ENCODE peak calls at places on chromosome 15, in six cellular contexts. N, I, H, U, R and C are unnamed samples.

GRCh38 chr15:81288040-81288439 is 35.9 kb downstream of the STARD5 start:
- DNase-seq in U (no peak), I (no peak), H (no peak), R (no peak), N (no peak), C (no peak)

GRCh38 chr15:74050127-74050526 is 32.2 kb downstream of the GOLGA6A start:
- DNase-seq in I (no peak), U (no peak), R (peak; percentile 60), H (peak; percentile 82), N (no peak), C (no peak)

GRCh38 chr15:36769110-36769509 is 189.7 kb downstream of the CDIN1 start:
- DNase-seq in U (no peak), I (no peak), H (no peak), R (no peak), N (no peak), C (no peak)

GRCh38 chr15:62975515-62975914 is 67.0 kb upstream of the TPM1 start:
- DNase-seq in H (no peak), R (no peak), N (no peak), I (no peak), U (no peak), C (no peak)

GRCh38 chr15:58224068-58224467 is 85.9 kb downstream of the AQP9 start:
- DNase-seq in U (no peak), R (no peak), H (no peak), I (no peak), N (no peak), C (no peak)

GRCh38 chr15:70118599-70118998 is 20.9 kb upstream of the TLE3 start:
- DNase-seq in I (no peak), U (no peak), N (no peak), H (no peak), R (no peak), C (no peak)

GRCh38 chr15:40308844-40309189 is 1.1 kb upstream of the PLCB2 start:
- DNase-seq in U (no peak), N (peak; percentile 33), H (peak; percentile 70), R (no peak), I (no peak), C (no peak)

GRCh38 chr15:70061086-70061370 is 36.7 kb downstream of the TLE3 start:
- DNase-seq in I (no peak), H (no peak), R (peak; percentile 86), U (no peak), N (no peak), C (peak; percentile 59)

GRCh38 chr15:82530606-82531379 is 9.5 kb downstream of the RPS17 start:
- DNase-seq in N (peak; percentile 73), H (peak; percentile 89), R (peak; percentile 88), I (peak; percentile 71), U (peak; percentile 53), C (peak; percentile 83)
- TF ChIP-seq CTCF in N (peak; percentile 87), H (peak; percentile 63), R (peak; percentile 79), I (peak; percentile 83), U (peak; percentile 80), C (peak; percentile 85)

GRCh38 chr15:52292780-52293392 is 2.7 kb downstream of the MYO5C start:
- DNase-seq in I (no peak), H (no peak), R (no peak), N (no peak), U (no peak), C (no peak)

GRCh38 chr15:52290329-52290728 is 5.3 kb downstream of the MYO5C start:
- DNase-seq in I (no peak), N (no peak), U (no peak), R (no peak), H (no peak), C (no peak)

GRCh38 chr15:52290800-52291199 is 4.8 kb downstream of the MYO5C start:
- DNase-seq in H (no peak), N (no peak), R (no peak), I (no peak), U (no peak), C (no peak)

GRCh38 chr15:52289629-52290081 is 5.9 kb downstream of the MYO5C start:
- DNase-seq in H (no peak), N (no peak), U (no peak), I (no peak), R (no peak), C (no peak)

GRCh38 chr15:52291204-52291603 is 4.4 kb downstream of the MYO5C start:
- DNase-seq in U (no peak), I (no peak), N (no peak), H (no peak), R (no peak), C (no peak)
- TF ChIP-seq CTCF in U (no peak), I (no peak), N (no peak), H (no peak), R (no peak), C (no peak)

GRCh38 chr15:57213783-57214366 is 162.4 kb upstream of the CGNL1 start:
- DNase-seq in H (no peak), N (no peak), I (peak; percentile 4), U (peak; percentile 12), R (no peak), C (no peak)
- TF ChIP-seq CTCF in H (peak; percentile 24), N (peak; percentile 42), I (peak; percentile 42), U (peak; percentile 44), R (peak; percentile 56), C (no peak)

GRCh38 chr15:38647683-38648082 is 83.1 kb upstream of the RASGRP1 start:
- DNase-seq in U (no peak), R (no peak), N (no peak), H (no peak), I (no peak), C (no peak)
- TF ChIP-seq CTCF in U (no peak), R (peak; percentile 44), N (no peak), H (no peak), I (no peak), C (peak; percentile 33)

GRCh38 chr15:98776607-98777281 is 128.4 kb downstream of the IGF1R start:
- DNase-seq in N (no peak), U (peak; percentile 34), I (peak; percentile 29), R (no peak), H (peak; percentile 64), C (peak; percentile 68)
- TF ChIP-seq CTCF in N (no peak), U (no peak), I (no peak), R (no peak), H (no peak), C (no peak)

GRCh38 chr15:22880981-22881738 is 42.7 kb downstream of the NIPA2 start:
- DNase-seq in I (no peak), U (no peak), R (no peak), H (no peak), N (no peak), C (no peak)

GRCh38 chr15:22877122-22877521 is 38.7 kb downstream of the NIPA2 start:
- DNase-seq in U (no peak), I (no peak), N (no peak), H (no peak), R (no peak), C (no peak)

GRCh38 chr15:22880068-22880980 is 41.9 kb downstream of the NIPA2 start:
- DNase-seq in U (no peak), I (no peak), H (no peak), R (no peak), N (no peak), C (no peak)

GRCh38 chr15:22877607-22878006 is 39.1 kb downstream of the NIPA2 start:
- DNase-seq in U (no peak), R (peak; percentile 61), I (no peak), H (no peak), N (no peak), C (no peak)

GRCh38 chr15:22878103-22878502 is 39.6 kb downstream of the NIPA2 start:
- DNase-seq in N (no peak), I (no peak), R (no peak), U (no peak), H (no peak), C (no peak)
- TF ChIP-seq CTCF in N (no peak), I (no peak), R (no peak), U (no peak), H (no peak), C (no peak)

GRCh38 chr15:65393091-65393490 is 15.3 kb upstream of the IGDCC3 start:
- DNase-seq in I (no peak), U (no peak), N (no peak), H (no peak), R (peak; percentile 6), C (no peak)
- TF ChIP-seq CTCF in I (no peak), U (no peak), N (no peak), H (no peak), R (no peak), C (no peak)

GRCh38 chr15:45200799-45201556 is 13.2 kb upstream of the SHF start:
- DNase-seq in H (peak; percentile 69), U (peak; percentile 85), R (peak; percentile 58), N (peak; percentile 77), I (no peak), C (peak; percentile 84)

GRCh38 chr15:45198337-45199135 is 10.8 kb upstream of the SHF start:
- DNase-seq in N (peak; percentile 93), U (peak; percentile 98), R (peak; percentile 97), H (peak; percentile 91), I (peak; percentile 83), C (peak; percentile 87)

GRCh38 chr15:45200001-45200798 is 12.4 kb upstream of the SHF start:
- DNase-seq in N (peak; percentile 97), U (peak; percentile 100), H (peak; percentile 88), I (peak; percentile 76), R (peak; percentile 74), C (peak; percentile 97)

GRCh38 chr15:45197512-45197911 is 9.7 kb upstream of the SHF start:
- DNase-seq in H (no peak), N (no peak), I (no peak), U (no peak), R (no peak), C (no peak)

DNA sequence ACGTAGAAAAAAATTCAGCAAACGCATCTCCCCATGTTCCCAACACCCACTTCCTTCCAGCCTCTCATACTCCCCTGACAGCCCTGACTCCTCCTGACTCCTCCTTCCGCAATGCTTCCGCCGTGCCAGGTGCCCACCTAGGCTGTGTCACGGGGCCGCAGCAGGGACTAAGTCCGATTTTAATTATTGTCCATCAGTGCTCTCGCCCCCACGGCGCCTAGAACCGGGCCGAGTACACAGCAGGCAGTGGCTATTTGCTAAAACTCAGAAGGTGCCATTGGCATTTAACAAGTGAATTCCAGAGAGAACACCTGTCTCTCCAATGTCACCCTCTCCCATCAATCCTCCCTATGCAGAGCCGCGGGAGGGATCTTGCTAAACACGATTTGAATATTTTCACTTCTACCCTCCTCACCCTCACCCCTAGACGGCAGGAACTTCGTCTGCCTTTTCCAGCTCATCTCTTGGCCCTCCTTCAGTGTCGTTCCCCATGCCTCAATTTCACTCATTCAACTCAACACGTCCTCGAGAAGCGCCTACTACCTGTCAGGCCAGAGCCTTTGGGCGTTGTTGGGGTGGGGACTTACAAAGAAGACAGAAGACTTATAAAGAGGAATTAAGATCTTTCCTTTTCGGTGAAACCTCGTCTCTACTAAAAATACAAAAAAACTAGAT is 11.5 kb upstream of the SHF start:
- DNase-seq in H (no peak), N (peak; percentile 34), U (peak; percentile 37), R (no peak), I (no peak), C (no peak)
- TF ChIP-seq CTCF in H (no peak), N (no peak), U (no peak), R (no peak), I (no peak), C (no peak)